ENCODE peak calls at places on chromosomes 12 and 14, in six cellular contexts. S is activated CD8-positive, alpha-beta memory T cell treated with anti-CD3 and anti-CD28 coated beads, Interleukin-2, amount 50 U/mL, for 4 hours; G is H9; M is natural killer cell; Q is endothelial cell of umbilical vein; W is fibroblast of mammary gland. B is an unnamed sample.

GRCh38 chr14:89849931-89850330 is 104.6 kb downstream of the EFCAB11 start:
- DNase-seq in S (no peak), G (no peak), M (no peak), W (peak; percentile 50), Q (no peak), B (peak; percentile 65)

GRCh38 chr12:109999983-110000505 is 814 bp downstream of the ANKRD13A start:
- DNase-seq in W (peak; percentile 43), M (peak; percentile 22), S (peak; percentile 21), G (no peak), Q (peak; percentile 43), B (peak; percentile 67)

GRCh38 chr14:35390577-35391387 is 13.8 kb downstream of the NFKBIA start:
- DNase-seq in M (no peak), W (peak; percentile 45), G (no peak), Q (no peak), S (no peak), B (no peak)

GRCh38 chr14:69355955-69356321 is 42.2 kb downstream of the ERH start:
- DNase-seq in M (no peak), W (peak; percentile 77), S (no peak), G (no peak), Q (no peak), B (peak; percentile 88)

GRCh38 chr12:110244829-110245228 is 36.2 kb upstream of the ATP2A2 start:
- DNase-seq in G (peak; percentile 89), M (no peak), Q (no peak), W (no peak), S (no peak), B (no peak)

GRCh38 chr12:7472060-7472459 is 28.1 kb upstream of the CD163L1 start:
- DNase-seq in Q (no peak), M (no peak), W (no peak), S (no peak), G (no peak), B (no peak)

GRCh38 chr12:116495260-116495659 is 63.9 kb upstream of the MAP1LC3B2 start:
- DNase-seq in Q (no peak), S (no peak), W (peak; percentile 56), G (no peak), M (no peak), B (peak; percentile 90)

GRCh38 chr14:49982522-49982951 is 89.7 kb downstream of the ARF6 start:
- DNase-seq in M (no peak), Q (peak; percentile 87), S (no peak), G (no peak), W (peak; percentile 93), B (peak; percentile 93)

GRCh38 chr14:87013583-87013982 is 979.4 kb downstream of the GALC start:
- DNase-seq in M (no peak), G (no peak), Q (no peak), S (no peak), W (peak; percentile 84), B (peak; percentile 27)